ENCODE peak calls at places on chromosome 6, in seven cellular contexts. One of them, this sample, is unnamed. For H3K4me1 and H3K9me3, the result is how much of the 10 kb centered on the place peaks cover.

GRCh38 chr6:5636210-5637030 is 370.3 kb downstream of the NRN1 start:
- DNase-seq in tibial nerve: no peak
- DNase-seq in cardiac muscle cell: no peak
- DNase-seq in endodermal cell: peak
- DNase-seq in sigmoid colon: no peak
- DNase-seq in Peyer's patch: no peak
- DNase-seq in HepG2: no peak
- DNase-seq in this sample: no peak

GRCh38 chr6:41597246-41598000 is 40.8 kb upstream of the MDFI start:
- DNase-seq in tibial nerve: no peak
- DNase-seq in cardiac muscle cell: no peak
- DNase-seq in endodermal cell: no peak
- DNase-seq in sigmoid colon: peak
- DNase-seq in Peyer's patch: no peak
- DNase-seq in HepG2: no peak
- DNase-seq in this sample: no peak

GRCh38 chr6:27333642-27334040 is 21.6 kb upstream of the POM121L2 start:
- DNase-seq in tibial nerve: no peak
- DNase-seq in cardiac muscle cell: no peak
- DNase-seq in endodermal cell: no peak
- DNase-seq in sigmoid colon: no peak
- DNase-seq in Peyer's patch: no peak
- DNase-seq in HepG2: no peak
- DNase-seq in this sample: no peak

GRCh38 chr6:40933864-40934263 is 105.2 kb downstream of the UNC5CL start:
- DNase-seq in tibial nerve: no peak
- DNase-seq in cardiac muscle cell: no peak
- DNase-seq in endodermal cell: no peak
- DNase-seq in sigmoid colon: no peak
- DNase-seq in Peyer's patch: no peak
- DNase-seq in HepG2: no peak
- DNase-seq in this sample: no peak

GRCh38 chr6:1716845-1717244 is 107.1 kb downstream of the FOXC1 start:
- DNase-seq in tibial nerve: no peak
- DNase-seq in cardiac muscle cell: no peak
- DNase-seq in endodermal cell: no peak
- DNase-seq in sigmoid colon: no peak
- DNase-seq in Peyer's patch: no peak
- DNase-seq in HepG2: no peak
- DNase-seq in this sample: no peak

GRCh38 chr6:44105146-44105545 is 22.1 kb downstream of the MRPL14 start:
- DNase-seq in tibial nerve: no peak
- DNase-seq in cardiac muscle cell: peak
- DNase-seq in endodermal cell: no peak
- DNase-seq in sigmoid colon: no peak
- DNase-seq in Peyer's patch: no peak
- DNase-seq in HepG2: no peak
- DNase-seq in this sample: no peak

GRCh38 chr6:49570474-49571079 is 20.1 kb downstream of the C6orf141 start:
- DNase-seq in tibial nerve: no peak
- DNase-seq in cardiac muscle cell: peak
- DNase-seq in endodermal cell: no peak
- DNase-seq in sigmoid colon: no peak
- DNase-seq in Peyer's patch: no peak
- DNase-seq in HepG2: peak
- DNase-seq in this sample: no peak

GRCh38 chr6:160293844-160294243 is 35.2 kb upstream of the SLC22A2 start:
- DNase-seq in tibial nerve: peak
- DNase-seq in cardiac muscle cell: peak
- DNase-seq in endodermal cell: no peak
- DNase-seq in sigmoid colon: no peak
- DNase-seq in Peyer's patch: no peak
- DNase-seq in HepG2: no peak
- DNase-seq in this sample: no peak

GRCh38 chr6:151335930-151336329 is 55.4 kb downstream of the ZBTB2 start:
- DNase-seq in tibial nerve: no peak
- DNase-seq in cardiac muscle cell: no peak
- DNase-seq in endodermal cell: no peak
- DNase-seq in sigmoid colon: no peak
- DNase-seq in Peyer's patch: no peak
- DNase-seq in HepG2: no peak
- DNase-seq in this sample: no peak

GRCh38 chr6:27176096-27176495 is 71.4 kb upstream of the PRSS16 start:
- DNase-seq in tibial nerve: no peak
- DNase-seq in cardiac muscle cell: peak
- DNase-seq in endodermal cell: no peak
- DNase-seq in sigmoid colon: no peak
- DNase-seq in Peyer's patch: no peak
- DNase-seq in HepG2: no peak
- DNase-seq in this sample: no peak

GRCh38 chr6:131787079-131787478 is 20.7 kb upstream of the ENPP1 start:
- DNase-seq in tibial nerve: no peak
- DNase-seq in cardiac muscle cell: no peak
- DNase-seq in endodermal cell: no peak
- DNase-seq in sigmoid colon: no peak
- DNase-seq in Peyer's patch: no peak
- DNase-seq in HepG2: peak
- DNase-seq in this sample: no peak

GRCh38 chr6:162234631-162235030 is 492.9 kb downstream of the PRKN start:
- DNase-seq in tibial nerve: no peak
- DNase-seq in cardiac muscle cell: no peak
- DNase-seq in endodermal cell: no peak
- DNase-seq in sigmoid colon: no peak
- DNase-seq in Peyer's patch: no peak
- DNase-seq in HepG2: peak
- DNase-seq in this sample: no peak

GRCh38 chr6:101830501-101831031 is 437.1 kb downstream of the GRIK2 start:
- DNase-seq in tibial nerve: no peak
- DNase-seq in cardiac muscle cell: peak
- DNase-seq in endodermal cell: no peak
- DNase-seq in sigmoid colon: no peak
- DNase-seq in Peyer's patch: no peak
- DNase-seq in HepG2: no peak
- DNase-seq in this sample: no peak

GRCh38 chr6:1929931-1930330 is 315.5 kb downstream of the GMDS start:
- DNase-seq in tibial nerve: no peak
- DNase-seq in cardiac muscle cell: no peak
- DNase-seq in endodermal cell: no peak
- DNase-seq in sigmoid colon: no peak
- DNase-seq in Peyer's patch: no peak
- DNase-seq in HepG2: no peak
- DNase-seq in this sample: no peak

GRCh38 chr6:41967312-41968287 is 26.0 kb upstream of the CCND3 start:
- DNase-seq in tibial nerve: no peak
- DNase-seq in cardiac muscle cell: peak
- DNase-seq in endodermal cell: peak
- DNase-seq in sigmoid colon: peak
- DNase-seq in Peyer's patch: peak
- DNase-seq in HepG2: no peak
- DNase-seq in this sample: no peak

GRCh38 chr6:81613606-81614005 is 138.9 kb downstream of the TENT5A start:
- DNase-seq in tibial nerve: no peak
- DNase-seq in cardiac muscle cell: peak
- DNase-seq in endodermal cell: no peak
- DNase-seq in sigmoid colon: no peak
- DNase-seq in Peyer's patch: no peak
- DNase-seq in HepG2: no peak
- DNase-seq in this sample: no peak

GRCh38 chr6:147204060-147204785 is at the start of gene STXBP5:
- DNase-seq in tibial nerve: peak
- DNase-seq in cardiac muscle cell: peak
- DNase-seq in endodermal cell: peak
- DNase-seq in sigmoid colon: peak
- DNase-seq in Peyer's patch: peak
- DNase-seq in HepG2: peak
- DNase-seq in this sample: peak

GRCh38 chr6:72622094-72622540 is 253 bp downstream of the KCNQ5 start:
- DNase-seq in tibial nerve: no peak
- DNase-seq in cardiac muscle cell: peak
- DNase-seq in endodermal cell: peak
- DNase-seq in sigmoid colon: no peak
- DNase-seq in Peyer's patch: peak
- DNase-seq in HepG2: no peak
- DNase-seq in this sample: no peak

GRCh38 chr6:96907498-96907897 is 9.8 kb upstream of the NDUFAF4 start:
- DNase-seq in tibial nerve: no peak
- DNase-seq in cardiac muscle cell: peak
- DNase-seq in endodermal cell: no peak
- DNase-seq in sigmoid colon: no peak
- DNase-seq in Peyer's patch: no peak
- DNase-seq in HepG2: no peak
- DNase-seq in this sample: no peak

GRCh38 chr6:3683331-3683730 is 68.2 kb downstream of the PXDC1 start:
- DNase-seq in tibial nerve: no peak
- DNase-seq in cardiac muscle cell: no peak
- DNase-seq in endodermal cell: no peak
- DNase-seq in sigmoid colon: no peak
- DNase-seq in Peyer's patch: no peak
- DNase-seq in HepG2: no peak
- DNase-seq in this sample: no peak

GRCh38 chr6:66128238-66128637 is 421.2 kb upstream of the EYS start:
- DNase-seq in tibial nerve: no peak
- DNase-seq in cardiac muscle cell: no peak
- DNase-seq in endodermal cell: no peak
- DNase-seq in sigmoid colon: no peak
- DNase-seq in Peyer's patch: no peak
- DNase-seq in HepG2: no peak
- DNase-seq in this sample: no peak

GRCh38 chr6:70166088-70166958 is 136.6 kb downstream of the COL9A1 start:
- DNase-seq in tibial nerve: peak
- DNase-seq in cardiac muscle cell: peak
- DNase-seq in endodermal cell: peak
- DNase-seq in sigmoid colon: no peak
- DNase-seq in Peyer's patch: peak
- DNase-seq in HepG2: peak
- DNase-seq in this sample: peak

GRCh38 chr6:13116155-13116554 is 212.2 kb downstream of the TBC1D7 start:
- DNase-seq in tibial nerve: no peak
- DNase-seq in cardiac muscle cell: no peak
- DNase-seq in endodermal cell: no peak
- DNase-seq in sigmoid colon: no peak
- DNase-seq in Peyer's patch: no peak
- DNase-seq in HepG2: no peak
- DNase-seq in this sample: no peak

GRCh38 chr6:6969761-6970223 is 138.0 kb upstream of the RREB1 start:
- DNase-seq in tibial nerve: no peak
- DNase-seq in cardiac muscle cell: no peak
- DNase-seq in endodermal cell: peak
- DNase-seq in sigmoid colon: no peak
- DNase-seq in Peyer's patch: peak
- DNase-seq in HepG2: peak
- DNase-seq in this sample: peak

GRCh38 chr6:111850288-111850937 is 22.8 kb downstream of the FYN start:
- DNase-seq in tibial nerve: no peak
- DNase-seq in cardiac muscle cell: no peak
- DNase-seq in endodermal cell: no peak
- DNase-seq in sigmoid colon: no peak
- DNase-seq in Peyer's patch: no peak
- DNase-seq in HepG2: no peak
- DNase-seq in this sample: no peak

GRCh38 chr6:31769684-31770371 is 7.3 kb downstream of the VWA7 start:
- DNase-seq in tibial nerve: peak
- DNase-seq in cardiac muscle cell: peak
- DNase-seq in endodermal cell: peak
- DNase-seq in sigmoid colon: peak
- DNase-seq in Peyer's patch: peak
- DNase-seq in HepG2: peak
- DNase-seq in this sample: peak

GRCh38 chr6:81636930-81637568 is 115.4 kb downstream of the TENT5A start:
- DNase-seq in tibial nerve: no peak
- DNase-seq in cardiac muscle cell: no peak
- DNase-seq in endodermal cell: no peak
- DNase-seq in sigmoid colon: no peak
- DNase-seq in Peyer's patch: no peak
- DNase-seq in HepG2: peak
- DNase-seq in this sample: peak

GRCh38 chr6:73879466-73879865 is 183.5 kb downstream of the CD109 start:
- DNase-seq in tibial nerve: no peak
- DNase-seq in cardiac muscle cell: no peak
- DNase-seq in endodermal cell: no peak
- DNase-seq in sigmoid colon: no peak
- DNase-seq in Peyer's patch: no peak
- DNase-seq in HepG2: no peak
- DNase-seq in this sample: no peak

GRCh38 chr6:39834278-39834677 is 42.1 kb downstream of the DAAM2 start:
- DNase-seq in tibial nerve: no peak
- DNase-seq in cardiac muscle cell: no peak
- DNase-seq in endodermal cell: no peak
- DNase-seq in sigmoid colon: no peak
- DNase-seq in Peyer's patch: no peak
- DNase-seq in HepG2: no peak
- DNase-seq in this sample: no peak
- H3K4me1 ChIP-seq in tibial nerve: under half
- H3K4me1 ChIP-seq in cardiac muscle cell: under half
- H3K4me1 ChIP-seq in endodermal cell: under half
- H3K4me1 ChIP-seq in sigmoid colon: under half
- H3K4me1 ChIP-seq in Peyer's patch: under half
- H3K4me1 ChIP-seq in HepG2: under half
- H3K4me1 ChIP-seq in this sample: under half

GRCh38 chr6:138856654-138857053 is 60.8 kb downstream of the ECT2L start:
- DNase-seq in tibial nerve: no peak
- DNase-seq in cardiac muscle cell: peak
- DNase-seq in endodermal cell: no peak
- DNase-seq in sigmoid colon: no peak
- DNase-seq in Peyer's patch: no peak
- DNase-seq in HepG2: no peak
- DNase-seq in this sample: no peak
- TF ChIP-seq CTCF in tibial nerve: no peak
- TF ChIP-seq CTCF in cardiac muscle cell: no peak
- TF ChIP-seq CTCF in endodermal cell: no peak
- TF ChIP-seq CTCF in sigmoid colon: no peak
- TF ChIP-seq CTCF in Peyer's patch: no peak
- TF ChIP-seq CTCF in HepG2: no peak
- TF ChIP-seq CTCF in this sample: no peak

GRCh38 chr6:166019214-166019613 is 148.4 kb downstream of the TBXT start:
- DNase-seq in tibial nerve: no peak
- DNase-seq in cardiac muscle cell: no peak
- DNase-seq in endodermal cell: no peak
- DNase-seq in sigmoid colon: no peak
- DNase-seq in Peyer's patch: no peak
- DNase-seq in HepG2: no peak
- DNase-seq in this sample: no peak

GRCh38 chr6:166021429-166021828 is 146.2 kb downstream of the TBXT start:
- DNase-seq in tibial nerve: no peak
- DNase-seq in cardiac muscle cell: no peak
- DNase-seq in endodermal cell: no peak
- DNase-seq in sigmoid colon: no peak
- DNase-seq in Peyer's patch: no peak
- DNase-seq in HepG2: no peak
- DNase-seq in this sample: no peak

GRCh38 chr6:166017032-166017635 is 150.5 kb downstream of the TBXT start:
- DNase-seq in tibial nerve: no peak
- DNase-seq in cardiac muscle cell: no peak
- DNase-seq in endodermal cell: no peak
- DNase-seq in sigmoid colon: no peak
- DNase-seq in Peyer's patch: no peak
- DNase-seq in HepG2: no peak
- DNase-seq in this sample: no peak
- H3K9me3 ChIP-seq in tibial nerve: under half
- H3K9me3 ChIP-seq in cardiac muscle cell: under half
- H3K9me3 ChIP-seq in endodermal cell: under half
- H3K9me3 ChIP-seq in sigmoid colon: under half
- H3K9me3 ChIP-seq in Peyer's patch: under half
- H3K9me3 ChIP-seq in HepG2: under half
- H3K9me3 ChIP-seq in this sample: under half

GRCh38 chr6:37992749-37993148 is 173.2 kb downstream of the ZFAND3 start:
- DNase-seq in tibial nerve: no peak
- DNase-seq in cardiac muscle cell: no peak
- DNase-seq in endodermal cell: no peak
- DNase-seq in sigmoid colon: no peak
- DNase-seq in Peyer's patch: no peak
- DNase-seq in HepG2: no peak
- DNase-seq in this sample: no peak
- H3K4me1 ChIP-seq in tibial nerve: under half
- H3K4me1 ChIP-seq in cardiac muscle cell: under half
- H3K4me1 ChIP-seq in endodermal cell: under half
- H3K4me1 ChIP-seq in sigmoid colon: under half
- H3K4me1 ChIP-seq in Peyer's patch: under half
- H3K4me1 ChIP-seq in HepG2: under half
- H3K4me1 ChIP-seq in this sample: under half